ENCODE peak calls at places on chromosomes 6 and 20, in five cellular contexts. B, R, K, C and X are unnamed samples.

GRCh38 chr20:52313335-52313963 is 121.9 kb upstream of the ZFP64 start:
- DNase-seq in B (peak), R (no peak), K (no peak), C (no peak), X (no peak)

GRCh38 chr20:63693975-63694595 is 2.4 kb upstream of the TNFRSF6B start:
- DNase-seq in B (peak), R (peak), K (no peak), C (peak), X (no peak)

GRCh38 chr20:8433286-8433685 is 301.2 kb downstream of the PLCB1 start:
- DNase-seq in B (no peak), R (no peak), K (no peak), C (no peak), X (no peak)

GRCh38 chr6:25962368-25963127 is at the start of gene TRIM38:
- DNase-seq in B (peak), R (peak), K (peak), C (no peak), X (peak)

GRCh38 chr6:108476381-108476780 is 84.3 kb upstream of the FOXO3 start:
- DNase-seq in B (no peak), R (no peak), K (no peak), C (no peak), X (no peak)

GRCh38 chr6:17091122-17091521 is 10.7 kb upstream of the STMND1 start:
- DNase-seq in B (no peak), R (no peak), K (no peak), C (no peak), X (no peak)

GRCh38 chr6:37906121-37906520 is 86.6 kb downstream of the ZFAND3 start:
- DNase-seq in B (no peak), R (no peak), K (no peak), C (no peak), X (no peak)

GRCh38 chr20:45044084-45044573 is 56.8 kb downstream of the KCNS1 start:
- DNase-seq in B (peak), R (no peak), K (no peak), C (no peak), X (peak)

GRCh38 chr6:37607949-37608348 is 89.7 kb downstream of the MDGA1 start:
- DNase-seq in B (no peak), R (no peak), K (no peak), C (no peak), X (no peak)

GRCh38 chr6:126300126-126300525 is 39.8 kb upstream of the CENPW start:
- DNase-seq in B (no peak), R (no peak), K (no peak), C (no peak), X (no peak)

GRCh38 chr6:11779308-11780096 is 899 bp upstream of the ADTRP start:
- DNase-seq in B (no peak), R (no peak), K (no peak), C (no peak), X (no peak)

GRCh38 chr20:29878777-29879442 is 1378.6 kb upstream of the DEFB115 start:
- DNase-seq in B (no peak), R (no peak), K (no peak), C (peak), X (no peak)
- H3K4me3 ChIP-seq in B (no peak), R (no peak), K (no peak), C (no peak), X (no peak)

GRCh38 chr6:28322661-28323060 is 13.3 kb downstream of the ZSCAN31 start:
- DNase-seq in B (no peak), R (no peak), K (no peak), C (no peak), X (no peak)

GRCh38 chr6:28326371-28326948 is 9.5 kb downstream of the ZSCAN31 start:
- DNase-seq in B (no peak), R (no peak), K (no peak), C (no peak), X (no peak)

DNA sequence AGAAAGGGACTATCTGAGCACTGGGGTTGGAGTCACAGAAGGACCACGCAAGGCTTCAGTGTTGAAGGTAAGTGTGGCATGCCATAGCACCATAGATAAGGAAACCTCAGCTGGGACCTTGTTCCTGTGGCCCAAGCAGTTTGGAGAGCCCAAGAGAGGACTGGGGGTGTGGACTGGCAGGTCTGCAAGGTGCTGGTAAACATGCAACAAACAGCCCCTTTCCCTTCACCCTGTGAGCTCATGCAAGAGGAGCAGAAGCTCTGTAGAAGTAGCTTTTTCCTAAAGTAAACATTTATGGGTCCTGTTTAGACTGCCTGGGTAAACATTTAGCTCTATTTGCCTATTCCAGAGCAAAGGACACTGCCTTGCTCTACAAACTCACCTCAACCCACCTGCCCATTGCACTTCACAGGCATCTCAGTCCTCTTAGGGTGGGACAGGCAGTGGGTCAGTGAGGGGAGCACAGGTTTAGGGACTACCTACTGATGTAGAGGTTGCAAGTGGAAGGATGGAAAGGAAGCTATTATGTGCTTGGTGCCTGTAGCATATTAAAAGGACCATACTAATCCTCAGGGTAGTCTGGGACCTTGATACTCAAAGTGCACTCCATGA is 12.0 kb downstream of the ZSCAN31 start:
- DNase-seq in B (no peak), R (no peak), K (no peak), C (no peak), X (no peak)
- H3K4me3 ChIP-seq in B (no peak), R (no peak), K (no peak), C (no peak), X (no peak)

GRCh38 chr6:41728954-41729353 is 6.5 kb downstream of the TFEB start:
- DNase-seq in B (no peak), R (no peak), K (no peak), C (no peak), X (no peak)
- H3K4me3 ChIP-seq in B (no peak), R (no peak), K (no peak), C (no peak), X (no peak)

GRCh38 chr6:106520711-106521367 is 108.5 kb downstream of the RTN4IP1 start:
- DNase-seq in B (no peak), R (no peak), K (no peak), C (no peak), X (no peak)

GRCh38 chr6:106518748-106519147 is 110.5 kb downstream of the RTN4IP1 start:
- DNase-seq in B (no peak), R (no peak), K (no peak), C (no peak), X (no peak)

GRCh38 chr6:106519460-106520394 is 109.6 kb downstream of the RTN4IP1 start:
- DNase-seq in B (peak), R (no peak), K (no peak), C (no peak), X (peak)

GRCh38 chr6:106516629-106517028 is 112.7 kb downstream of the RTN4IP1 start:
- DNase-seq in B (no peak), R (no peak), K (no peak), C (no peak), X (no peak)

DNA sequence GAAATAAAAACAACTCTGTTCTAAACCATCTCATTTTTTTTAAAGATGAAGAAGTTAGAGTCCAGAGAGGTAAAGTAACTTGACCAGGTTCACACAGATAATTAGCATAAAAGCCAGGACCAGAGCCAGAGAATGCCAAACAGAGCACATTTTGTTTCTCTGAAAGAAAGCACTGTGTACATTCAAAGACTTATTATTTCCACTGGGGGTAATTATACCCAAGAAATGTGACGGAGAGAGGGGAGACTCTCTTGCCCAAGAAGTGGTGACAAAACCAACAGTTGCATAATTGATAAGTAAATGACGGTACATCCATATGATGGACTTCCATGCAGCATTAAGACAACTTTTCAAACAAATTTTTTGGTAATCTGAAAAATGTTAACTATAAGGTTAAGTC is 111.6 kb downstream of the RTN4IP1 start:
- DNase-seq in B (no peak), R (no peak), K (no peak), C (no peak), X (no peak)
- H3K4me3 ChIP-seq in B (no peak), R (no peak), K (no peak), C (no peak), X (no peak)